ENCODE peak calls at places on chromosomes 5 and 9, in four cellular contexts. O is mesendoderm, Y is pancreas, K is RWPE1. J is an unnamed sample.

GRCh38 chr5:164809831-164810230 is 1304.4 kb downstream of the MAT2B start:
- DNase-seq in Y (no peak), K (no peak), O (no peak), J (no peak)

GRCh38 chr9:114271556-114272510 is 51.1 kb upstream of the ORM1 start:
- DNase-seq in Y (peak), K (no peak), O (peak), J (peak)

GRCh38 chr9:38671372-38671731 is 48.6 kb downstream of the FAM240B start:
- DNase-seq in O (no peak), K (no peak), Y (no peak), J (no peak)

GRCh38 chr5:51279983-51280382 is 103.3 kb upstream of the ISL1 start:
- DNase-seq in K (peak), Y (no peak), O (peak), J (no peak)

GRCh38 chr9:107481035-107481434 is 8.5 kb downstream of the KLF4 start:
- DNase-seq in O (no peak), Y (no peak), K (no peak), J (no peak)

GRCh38 chr5:157476699-157477408 is 16.8 kb downstream of the NIPAL4 start:
- DNase-seq in O (peak), K (peak), Y (no peak), J (peak)

GRCh38 chr9:124553738-124554137 is 46.5 kb upstream of the NR5A1 start:
- DNase-seq in K (no peak), Y (no peak), O (no peak), J (no peak)

GRCh38 chr9:1606253-1606652 is 408.9 kb upstream of the SMARCA2 start:
- DNase-seq in Y (no peak), O (no peak), K (no peak), J (no peak)

GRCh38 chr9:102796244-102796643 is 198.9 kb upstream of the CYLC2 start:
- DNase-seq in Y (no peak), K (no peak), O (no peak), J (no peak)

GRCh38 chr5:132791026-132791425 is 14.0 kb upstream of the SEPTIN8 start:
- DNase-seq in O (no peak), Y (no peak), K (no peak), J (no peak)

GRCh38 chr5:139955616-139956283 is 87.3 kb downstream of the NRG2 start:
- DNase-seq in Y (no peak), K (no peak), O (peak), J (no peak)

GRCh38 chr9:21994526-21994995 is at the start of gene CDKN2B-AS1:
- DNase-seq in O (peak), Y (peak), K (peak), J (no peak)

GRCh38 chr9:133351908-133352634 is 4.1 kb downstream of the RPL7A start:
- DNase-seq in K (no peak), Y (peak), O (peak), J (no peak)

GRCh38 chr9:133351526-133351907 is 3.5 kb downstream of the RPL7A start:
- DNase-seq in O (no peak), Y (no peak), K (no peak), J (no peak)

GRCh38 chr9:133347985-133348762 is at the start of the genes MED22 and RPL7A:
- DNase-seq in O (peak), Y (peak), K (peak), J (peak)

GRCh38 chr9:133348763-133349573 is 950 bp downstream of the RPL7A start:
- DNase-seq in Y (no peak), O (no peak), K (no peak), J (no peak)

GRCh38 chr9:133349965-133350624 is 2.1 kb downstream of the RPL7A start:
- DNase-seq in K (no peak), O (no peak), Y (peak), J (no peak)
- H3K27ac ChIP-seq in K (peak), O (no peak), Y (no peak), J (no peak)

DNA sequence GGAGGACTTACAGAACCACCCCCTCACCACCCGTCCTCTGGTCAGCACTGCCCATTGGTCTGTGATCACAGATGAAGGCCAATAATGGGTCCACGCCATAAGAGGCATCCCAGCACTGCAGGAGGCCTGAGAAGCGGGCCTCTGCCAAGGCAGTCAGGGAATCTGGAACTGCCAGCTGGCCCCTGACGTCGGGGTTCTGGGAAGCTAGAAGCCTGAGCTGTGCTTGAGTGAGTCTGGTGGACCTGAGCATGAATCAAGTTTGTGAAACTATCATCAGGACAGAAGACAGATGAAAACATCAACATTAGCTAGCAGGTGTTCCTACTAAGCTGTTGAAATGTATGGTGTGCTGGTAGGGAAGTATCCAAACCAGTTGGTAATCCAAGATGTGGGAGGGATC is 7.8 kb downstream of the ANGPTL2 start:
- DNase-seq in O (no peak), Y (no peak), K (no peak), J (no peak)
- H3K27ac ChIP-seq in O (no peak), Y (no peak), K (no peak), J (no peak)

GRCh38 chr9:109120204-109120789 is 550 bp upstream of the TMEM245 start:
- DNase-seq in K (no peak), Y (no peak), O (peak), J (no peak)
- H3K27ac ChIP-seq in K (no peak), Y (no peak), O (no peak), J (no peak)

GRCh38 chr9:131628821-131629197 is 83.5 kb downstream of the PRRT1B start:
- DNase-seq in O (no peak), Y (no peak), K (no peak), J (no peak)
- H3K27ac ChIP-seq in O (no peak), Y (peak), K (peak), J (no peak)

DNA sequence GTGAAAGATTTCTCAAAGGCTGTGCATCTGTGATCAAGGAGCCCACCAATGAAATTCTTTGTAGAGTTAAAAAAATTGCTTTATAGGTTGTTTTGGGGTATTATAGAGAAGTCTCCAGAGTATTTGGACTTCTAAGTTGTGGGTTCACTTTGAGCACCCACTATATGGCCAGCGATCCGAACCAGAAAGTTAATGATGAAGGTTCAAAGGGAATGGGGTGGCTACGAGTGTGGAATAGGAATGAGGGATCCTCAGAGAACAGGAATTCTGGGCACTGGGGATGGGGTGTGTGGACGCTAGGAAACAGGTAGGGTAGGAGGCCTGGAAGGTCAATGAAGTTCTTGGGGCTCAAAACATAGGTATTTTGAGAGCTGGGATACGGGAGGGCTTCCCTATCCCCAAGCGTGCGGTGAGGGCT is 827 bp downstream of the QSOX2 start:
- DNase-seq in O (no peak), K (no peak), Y (no peak), J (no peak)
- H3K27ac ChIP-seq in O (no peak), K (peak), Y (no peak), J (no peak)

GRCh38 chr9:92350129-92350739 is 24.5 kb downstream of the CENPP start:
- DNase-seq in Y (no peak), O (no peak), K (no peak), J (no peak)
- H3K27ac ChIP-seq in Y (no peak), O (no peak), K (no peak), J (no peak)

GRCh38 chr5:83124593-83124992 is 47.2 kb downstream of the XRCC4 start:
- DNase-seq in K (no peak), O (no peak), Y (no peak), J (no peak)
- H3K27ac ChIP-seq in K (no peak), O (no peak), Y (no peak), J (no peak)

DNA sequence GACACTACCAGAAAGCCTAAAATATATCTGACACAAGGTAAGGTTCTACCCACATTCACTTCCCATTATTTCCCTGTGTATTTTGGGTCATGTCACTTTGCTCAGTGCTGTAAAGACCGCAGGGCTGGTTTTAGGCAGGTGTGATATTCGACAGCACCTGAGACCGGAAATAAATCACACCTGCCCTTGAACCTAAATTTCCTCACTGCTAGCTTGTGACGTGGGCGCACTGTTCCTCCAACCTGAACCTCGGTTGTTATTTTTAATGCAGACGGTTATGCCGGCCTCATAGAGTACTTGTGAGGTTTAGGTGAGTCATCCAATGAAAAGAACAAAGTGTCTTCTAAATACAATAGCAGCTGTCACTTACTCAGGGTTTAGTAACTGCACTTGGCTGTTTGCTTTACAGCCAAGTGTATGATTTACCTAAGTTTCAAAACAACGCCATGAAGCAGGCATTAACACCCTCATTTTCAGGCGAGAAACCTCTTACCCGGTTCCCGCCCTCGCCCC is 20.7 kb upstream of the ZNF782 start:
- DNase-seq in K (peak), O (no peak), Y (no peak), J (no peak)
- H3K27ac ChIP-seq in K (peak), O (no peak), Y (peak), J (peak)

J was measured in caudate nucleus.